ENCODE peak calls at places on chromosome 4, in four cellular contexts. F is HCT116, K is K562, D is HepG2. Z is an unnamed sample.

GRCh38 chr4:44257461-44257860 is 191.1 kb downstream of the KCTD8 start:
- DNase-seq in F (no peak), K (no peak), D (no peak), Z (no peak)

GRCh38 chr4:138405439-138405838 is 163.3 kb upstream of the SLC7A11 start:
- DNase-seq in F (no peak), K (no peak), D (no peak), Z (no peak)

GRCh38 chr4:152486414-152487389 is 49.2 kb downstream of the FBXW7 start:
- DNase-seq in F (no peak), K (no peak), D (peak), Z (no peak)

GRCh38 chr4:149999485-150000074 is 78.7 kb upstream of the DCLK2 start:
- DNase-seq in F (peak), K (no peak), D (peak), Z (no peak)

GRCh38 chr4:52657630-52658501 is 1.2 kb downstream of the USP46 start:
- DNase-seq in F (peak), K (no peak), D (no peak), Z (peak)

GRCh38 chr4:112213850-112214249 is 17.7 kb upstream of the AP1AR start:
- DNase-seq in F (no peak), K (no peak), D (no peak), Z (no peak)

GRCh38 chr4:184293552-184293951 is 75.9 kb upstream of the ENPP6 start:
- DNase-seq in F (no peak), K (no peak), D (peak), Z (peak)

GRCh38 chr4:11748169-11748872 is 319.6 kb upstream of the HS3ST1 start:
- DNase-seq in F (peak), K (no peak), D (no peak), Z (no peak)

GRCh38 chr4:118765399-118765798 is 70.5 kb downstream of the SEC24D start:
- DNase-seq in F (peak), K (peak), D (no peak), Z (no peak)

GRCh38 chr4:67332627-67333026 is 212.7 kb downstream of the CENPC start:
- DNase-seq in F (no peak), K (peak), D (peak), Z (no peak)

GRCh38 chr4:79065262-79065661 is 126.0 kb upstream of the PAQR3 start:
- DNase-seq in F (no peak), K (no peak), D (no peak), Z (no peak)

GRCh38 chr4:144787365-144788263 is 141.7 kb downstream of the HHIP start:
- DNase-seq in F (peak), K (peak), D (peak), Z (no peak)

GRCh38 chr4:83212041-83212851 is 72.4 kb downstream of the COQ2 start:
- DNase-seq in F (no peak), K (no peak), D (no peak), Z (no peak)

GRCh38 chr4:127249767-127250108 is 383.0 kb upstream of the INTU start:
- DNase-seq in F (no peak), K (no peak), D (no peak), Z (no peak)

GRCh38 chr4:169282429-169283113 is 11.8 kb upstream of the SH3RF1 start:
- DNase-seq in F (no peak), K (no peak), D (no peak), Z (no peak)

GRCh38 chr4:5051692-5052423 is 578 bp downstream of the STK32B start:
- DNase-seq in F (no peak), K (no peak), D (no peak), Z (peak)

GRCh38 chr4:22190855-22191254 is 242.3 kb upstream of the KCNIP4 start:
- DNase-seq in F (no peak), K (no peak), D (no peak), Z (no peak)

GRCh38 chr4:3324093-3324815 is 31.4 kb downstream of the RGS12 start:
- DNase-seq in F (no peak), K (peak), D (no peak), Z (peak)
- TF ChIP-seq FOSL1 in F (no peak), K (no peak), D (no peak), Z (no peak)

GRCh38 chr4:54992266-54992665 is 133.1 kb downstream of the KDR start:
- DNase-seq in F (no peak), K (no peak), D (no peak), Z (no peak)
- TF ChIP-seq FOSL1 in F (no peak), K (no peak), D (no peak), Z (no peak)

DNA sequence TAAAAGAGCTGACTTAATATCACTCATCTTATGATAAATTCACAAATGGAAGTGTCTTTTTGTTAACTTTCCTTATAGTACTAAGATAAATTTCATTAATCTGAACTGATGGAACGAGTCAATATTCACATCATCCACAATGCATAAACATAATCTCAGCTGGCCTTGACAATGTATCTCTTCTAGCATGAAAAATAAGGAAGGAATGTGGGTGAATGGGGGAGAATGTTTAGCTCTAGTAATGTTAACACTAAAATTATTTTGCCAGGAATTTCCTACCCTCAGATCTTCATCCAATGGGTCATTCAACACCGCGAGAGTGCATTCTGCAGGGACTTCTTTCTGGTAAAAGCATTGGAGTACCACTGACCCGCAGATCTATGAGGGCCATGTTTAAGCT is 15.8 kb downstream of the TRPC3 start:
- DNase-seq in F (no peak), K (no peak), D (no peak), Z (no peak)
- TF ChIP-seq FOSL1 in F (no peak), K (no peak), D (no peak), Z (no peak)

GRCh38 chr4:173507471-173508385 is 22.3 kb downstream of the HAND2 start:
- DNase-seq in F (no peak), K (no peak), D (no peak), Z (no peak)
- TF ChIP-seq FOSL1 in F (no peak), K (no peak), D (no peak), Z (no peak)

GRCh38 chr4:10733486-10733885 is 48.9 kb upstream of the CLNK start:
- DNase-seq in F (no peak), K (no peak), D (no peak), Z (no peak)

GRCh38 chr4:10731690-10732089 is 47.1 kb upstream of the CLNK start:
- DNase-seq in F (no peak), K (no peak), D (no peak), Z (no peak)

GRCh38 chr4:10734697-10735096 is 50.1 kb upstream of the CLNK start:
- DNase-seq in F (no peak), K (no peak), D (no peak), Z (no peak)

GRCh38 chr4:10732235-10732975 is 47.8 kb upstream of the CLNK start:
- DNase-seq in F (no peak), K (no peak), D (no peak), Z (no peak)

GRCh38 chr4:10733016-10733415 is 48.4 kb upstream of the CLNK start:
- DNase-seq in F (no peak), K (no peak), D (no peak), Z (no peak)
- TF ChIP-seq FOSL1 in F (no peak), K (no peak), D (no peak), Z (no peak)

DNA sequence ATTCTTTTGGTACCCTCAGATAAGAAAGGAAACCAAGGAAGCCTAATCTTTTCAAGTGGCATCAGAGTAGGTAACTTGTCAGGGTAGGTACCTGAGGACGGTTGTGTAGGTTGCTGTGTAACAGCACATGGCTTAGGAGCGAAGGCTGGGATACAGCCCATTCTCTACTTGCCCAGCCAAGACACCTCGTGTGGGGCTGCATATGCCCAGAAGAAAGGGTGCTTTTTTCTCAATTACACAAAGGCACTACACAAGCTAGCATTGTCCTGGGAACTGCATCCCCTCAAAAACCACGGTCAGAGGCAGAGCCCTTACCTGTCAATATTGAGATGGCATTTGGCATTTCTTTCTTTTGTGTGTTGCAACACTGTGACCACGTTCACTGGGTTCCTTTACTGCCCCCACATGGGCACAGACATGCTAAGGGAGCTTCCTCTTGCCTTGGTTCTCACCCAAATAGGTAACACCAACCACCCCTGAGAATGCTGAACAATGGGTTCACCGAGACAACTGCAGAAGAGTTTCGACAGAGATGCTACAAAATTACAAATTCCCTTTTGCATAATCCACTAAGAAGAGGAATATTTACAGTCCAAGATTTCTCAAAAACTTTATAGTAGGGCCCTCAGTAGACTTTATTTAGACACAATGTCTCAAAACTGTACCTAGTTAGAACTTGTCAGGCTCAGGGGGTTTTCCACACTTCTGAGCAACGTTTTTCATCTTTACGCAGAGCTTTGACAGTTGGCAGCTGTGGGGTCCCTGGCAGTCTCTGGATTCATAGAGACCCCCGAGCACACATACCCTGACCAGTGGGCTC is 35.8 kb upstream of the TNIP3 start:
- DNase-seq in F (no peak), K (no peak), D (no peak), Z (no peak)
- TF ChIP-seq FOSL1 in F (no peak), K (no peak), D (no peak), Z (no peak)

GRCh38 chr4:2846172-2846571 is 2.5 kb downstream of the ADD1 start:
- DNase-seq in F (no peak), K (no peak), D (no peak), Z (no peak)
- TF ChIP-seq FOSL1 in F (no peak), K (no peak), D (no peak), Z (no peak)